ENCODE peak calls at places on chromosome 13, in nine cellular contexts. Q is activated naive CD4-positive, alpha-beta T cell treated with anti-CD3 and anti-CD28 coated beads, Interleukin-2, amount 10 ng/mL, durations not matched to agents 7 days and 5 days; Y is neural progenitor cell; N is mesenchymal stem cell; X is PC-9; Z is effector memory CD8-positive, alpha-beta T cell; P is CD8-positive, alpha-beta memory T cell; W is NCI-H2029 treated with DMSO at 0.1 percent for 48 hours; L is activated CD4-positive, alpha-beta T cell treated with anti-CD3 and anti-CD28 coated beads, Interleukin-2, amount 10 ng/mL, durations not matched to agents 7 days and 5 days. G is an unnamed sample.

GRCh38 chr13:48828962-48829405 is 146.7 kb upstream of the FNDC3A start:
- DNase-seq in Q (no peak), Y (no peak), N (no peak), X (peak), Z (no peak), P (no peak), W (peak), L (no peak), G (no peak)

GRCh38 chr13:113735750-113736149 is 23.3 kb upstream of the TMEM255B start:
- DNase-seq in Q (no peak), Y (no peak), N (no peak), X (no peak), Z (no peak), P (no peak), W (no peak), L (no peak), G (no peak)

GRCh38 chr13:109647046-109647445 is 139.3 kb downstream of the IRS2 start:
- DNase-seq in Q (no peak), Y (peak), N (peak), X (peak), Z (no peak), P (no peak), W (no peak), L (no peak), G (peak)

GRCh38 chr13:110108348-110109139 is 198.4 kb downstream of the COL4A1 start:
- DNase-seq in Q (no peak), Y (peak), N (peak), X (peak), Z (no peak), P (no peak), W (peak), L (no peak), G (peak)

GRCh38 chr13:78722700-78723099 is 63.7 kb upstream of the OBI1 start:
- DNase-seq in Q (no peak), Y (no peak), N (no peak), X (no peak), Z (no peak), P (no peak), W (no peak), L (no peak), G (no peak)

GRCh38 chr13:97367016-97367415 is 67.0 kb upstream of the RAP2A start:
- DNase-seq in Q (no peak), Y (no peak), N (peak), X (no peak), Z (no peak), P (no peak), W (no peak), L (no peak), G (peak)

GRCh38 chr13:113586661-113587479 is 2.3 kb downstream of the TFDP1 start:
- DNase-seq in Q (peak), Y (no peak), N (no peak), X (no peak), Z (no peak), P (no peak), W (no peak), L (peak), G (no peak)

GRCh38 chr13:94382960-94383359 is 96.5 kb downstream of the DCT start:
- DNase-seq in Q (no peak), Y (no peak), N (no peak), X (no peak), Z (no peak), P (no peak), W (no peak), L (no peak), G (no peak)

GRCh38 chr13:40506592-40507446 is 159.6 kb downstream of the FOXO1 start:
- DNase-seq in Q (no peak), Y (no peak), N (no peak), X (no peak), Z (no peak), P (no peak), W (no peak), L (no peak), G (no peak)

GRCh38 chr13:41652735-41653361 is 195.5 kb downstream of the RGCC start:
- DNase-seq in Q (peak), Y (peak), N (peak), X (peak), Z (peak), P (peak), W (no peak), L (peak), G (peak)

GRCh38 chr13:93224545-93224944 is 2.1 kb upstream of the GPC6 start:
- DNase-seq in Q (no peak), Y (peak), N (peak), X (no peak), Z (no peak), P (no peak), W (no peak), L (no peak), G (peak)